ENCODE peak calls at places on chromosomes 4 and X, in nine cellular contexts. One of them, this sample, is unnamed.

GRCh38 chr4:98945297-98945850 is 16.4 kb upstream of the EIF4E start:
- DNase-seq in right lobe of liver: no peak
- DNase-seq in GM12865: peak
- DNase-seq in HFF-Myc: no peak
- DNase-seq in fibroblast of lung: no peak
- DNase-seq in astrocyte of the spinal cord: no peak
- DNase-seq in HCT116: no peak
- DNase-seq in AG04449: no peak
- DNase-seq in ascending aorta: no peak
- DNase-seq in this sample: no peak

GRCh38 chrX:154090731-154091130 is 6.8 kb downstream of the MECP2 start:
- DNase-seq in right lobe of liver: no peak
- DNase-seq in GM12865: no peak
- DNase-seq in HFF-Myc: no peak
- DNase-seq in fibroblast of lung: no peak
- DNase-seq in astrocyte of the spinal cord: no peak
- DNase-seq in HCT116: no peak
- DNase-seq in AG04449: no peak
- DNase-seq in ascending aorta: no peak
- DNase-seq in this sample: no peak

GRCh38 chr4:73978886-73979285 is 2.9 kb downstream of the PF4 start:
- DNase-seq in right lobe of liver: no peak
- DNase-seq in GM12865: no peak
- DNase-seq in HFF-Myc: no peak
- DNase-seq in fibroblast of lung: peak
- DNase-seq in astrocyte of the spinal cord: peak
- DNase-seq in HCT116: no peak
- DNase-seq in AG04449: peak
- DNase-seq in ascending aorta: no peak
- DNase-seq in this sample: no peak

GRCh38 chr4:113560579-113560978 is 201.0 kb downstream of the CAMK2D start:
- DNase-seq in right lobe of liver: no peak
- DNase-seq in GM12865: no peak
- DNase-seq in HFF-Myc: no peak
- DNase-seq in fibroblast of lung: peak
- DNase-seq in astrocyte of the spinal cord: no peak
- DNase-seq in HCT116: no peak
- DNase-seq in AG04449: no peak
- DNase-seq in ascending aorta: no peak
- DNase-seq in this sample: no peak

GRCh38 chr4:150582101-150582565 is at the start of gene MAB21L2:
- DNase-seq in right lobe of liver: no peak
- DNase-seq in GM12865: no peak
- DNase-seq in HFF-Myc: no peak
- DNase-seq in fibroblast of lung: peak
- DNase-seq in astrocyte of the spinal cord: peak
- DNase-seq in HCT116: no peak
- DNase-seq in AG04449: no peak
- DNase-seq in ascending aorta: no peak
- DNase-seq in this sample: no peak

GRCh38 chr4:88630756-88631155 is 38.5 kb downstream of the HERC3 start:
- DNase-seq in right lobe of liver: no peak
- DNase-seq in GM12865: no peak
- DNase-seq in HFF-Myc: no peak
- DNase-seq in fibroblast of lung: peak
- DNase-seq in astrocyte of the spinal cord: peak
- DNase-seq in HCT116: no peak
- DNase-seq in AG04449: peak
- DNase-seq in ascending aorta: no peak
- DNase-seq in this sample: no peak

GRCh38 chr4:138919094-138919936 is 96.3 kb upstream of the NOCT start:
- DNase-seq in right lobe of liver: peak
- DNase-seq in GM12865: peak
- DNase-seq in HFF-Myc: peak
- DNase-seq in fibroblast of lung: peak
- DNase-seq in astrocyte of the spinal cord: peak
- DNase-seq in HCT116: peak
- DNase-seq in AG04449: no peak
- DNase-seq in ascending aorta: no peak
- DNase-seq in this sample: no peak

GRCh38 chr4:143667461-143667860 is 33.0 kb downstream of the FREM3 start:
- DNase-seq in right lobe of liver: no peak
- DNase-seq in GM12865: no peak
- DNase-seq in HFF-Myc: no peak
- DNase-seq in fibroblast of lung: peak
- DNase-seq in astrocyte of the spinal cord: peak
- DNase-seq in HCT116: no peak
- DNase-seq in AG04449: no peak
- DNase-seq in ascending aorta: no peak
- DNase-seq in this sample: no peak

GRCh38 chr4:41418444-41418843 is 119.5 kb upstream of the LIMCH1 start:
- DNase-seq in right lobe of liver: no peak
- DNase-seq in GM12865: no peak
- DNase-seq in HFF-Myc: no peak
- DNase-seq in fibroblast of lung: peak
- DNase-seq in astrocyte of the spinal cord: peak
- DNase-seq in HCT116: no peak
- DNase-seq in AG04449: peak
- DNase-seq in ascending aorta: peak
- DNase-seq in this sample: no peak

GRCh38 chr4:40301592-40301991 is 33.5 kb upstream of the CHRNA9 start:
- DNase-seq in right lobe of liver: no peak
- DNase-seq in GM12865: peak
- DNase-seq in HFF-Myc: no peak
- DNase-seq in fibroblast of lung: no peak
- DNase-seq in astrocyte of the spinal cord: no peak
- DNase-seq in HCT116: no peak
- DNase-seq in AG04449: no peak
- DNase-seq in ascending aorta: no peak
- DNase-seq in this sample: no peak

GRCh38 chr4:62644372-62644771 is 1444.2 kb downstream of the ADGRL3 start:
- DNase-seq in right lobe of liver: no peak
- DNase-seq in GM12865: peak
- DNase-seq in HFF-Myc: no peak
- DNase-seq in fibroblast of lung: peak
- DNase-seq in astrocyte of the spinal cord: peak
- DNase-seq in HCT116: no peak
- DNase-seq in AG04449: no peak
- DNase-seq in ascending aorta: no peak
- DNase-seq in this sample: no peak

GRCh38 chr4:158253350-158253980 is 43.2 kb downstream of the TMEM144 start:
- DNase-seq in right lobe of liver: no peak
- DNase-seq in GM12865: peak
- DNase-seq in HFF-Myc: peak
- DNase-seq in fibroblast of lung: peak
- DNase-seq in astrocyte of the spinal cord: peak
- DNase-seq in HCT116: peak
- DNase-seq in AG04449: peak
- DNase-seq in ascending aorta: no peak
- DNase-seq in this sample: no peak

GRCh38 chr4:80989921-80990544 is 40.5 kb upstream of the BMP3 start:
- DNase-seq in right lobe of liver: no peak
- DNase-seq in GM12865: peak
- DNase-seq in HFF-Myc: peak
- DNase-seq in fibroblast of lung: peak
- DNase-seq in astrocyte of the spinal cord: peak
- DNase-seq in HCT116: peak
- DNase-seq in AG04449: peak
- DNase-seq in ascending aorta: no peak
- DNase-seq in this sample: no peak

GRCh38 chrX:124266325-124267087 is 66.0 kb upstream of the TEX13D start:
- DNase-seq in right lobe of liver: no peak
- DNase-seq in GM12865: no peak
- DNase-seq in HFF-Myc: no peak
- DNase-seq in fibroblast of lung: no peak
- DNase-seq in astrocyte of the spinal cord: no peak
- DNase-seq in HCT116: no peak
- DNase-seq in AG04449: no peak
- DNase-seq in ascending aorta: no peak
- DNase-seq in this sample: no peak

GRCh38 chr4:156138781-156139280 is 185.2 kb upstream of the CTSO start:
- DNase-seq in right lobe of liver: no peak
- DNase-seq in GM12865: no peak
- DNase-seq in HFF-Myc: no peak
- DNase-seq in fibroblast of lung: no peak
- DNase-seq in astrocyte of the spinal cord: no peak
- DNase-seq in HCT116: no peak
- DNase-seq in AG04449: no peak
- DNase-seq in ascending aorta: no peak
- DNase-seq in this sample: no peak

GRCh38 chr4:173076903-173077629 is 91.5 kb upstream of the GALNT7 start:
- DNase-seq in right lobe of liver: no peak
- DNase-seq in GM12865: no peak
- DNase-seq in HFF-Myc: no peak
- DNase-seq in fibroblast of lung: peak
- DNase-seq in astrocyte of the spinal cord: peak
- DNase-seq in HCT116: no peak
- DNase-seq in AG04449: no peak
- DNase-seq in ascending aorta: no peak
- DNase-seq in this sample: no peak

GRCh38 chr4:83890816-83891215 is 354.9 kb downstream of the GPAT3 start:
- DNase-seq in right lobe of liver: no peak
- DNase-seq in GM12865: no peak
- DNase-seq in HFF-Myc: no peak
- DNase-seq in fibroblast of lung: no peak
- DNase-seq in astrocyte of the spinal cord: no peak
- DNase-seq in HCT116: no peak
- DNase-seq in AG04449: no peak
- DNase-seq in ascending aorta: no peak
- DNase-seq in this sample: no peak

GRCh38 chr4:173205656-173206055 is 37.0 kb downstream of the GALNT7 start:
- DNase-seq in right lobe of liver: no peak
- DNase-seq in GM12865: no peak
- DNase-seq in HFF-Myc: no peak
- DNase-seq in fibroblast of lung: no peak
- DNase-seq in astrocyte of the spinal cord: no peak
- DNase-seq in HCT116: no peak
- DNase-seq in AG04449: no peak
- DNase-seq in ascending aorta: no peak
- DNase-seq in this sample: peak

GRCh38 chr4:118835896-118836762 is at the start of gene SEC24D:
- DNase-seq in right lobe of liver: peak
- DNase-seq in GM12865: peak
- DNase-seq in HFF-Myc: peak
- DNase-seq in fibroblast of lung: peak
- DNase-seq in astrocyte of the spinal cord: peak
- DNase-seq in HCT116: peak
- DNase-seq in AG04449: no peak
- DNase-seq in ascending aorta: no peak
- DNase-seq in this sample: peak
- TF ChIP-seq CTCF in right lobe of liver: peak
- TF ChIP-seq CTCF in GM12865: no peak
- TF ChIP-seq CTCF in HFF-Myc: no peak
- TF ChIP-seq CTCF in fibroblast of lung: no peak
- TF ChIP-seq CTCF in astrocyte of the spinal cord: no peak
- TF ChIP-seq CTCF in HCT116: no peak
- TF ChIP-seq CTCF in AG04449: no peak
- TF ChIP-seq CTCF in ascending aorta: no peak
- TF ChIP-seq CTCF in this sample: peak

GRCh38 chr4:4781936-4782754 is 77.3 kb upstream of the MSX1 start:
- DNase-seq in right lobe of liver: no peak
- DNase-seq in GM12865: no peak
- DNase-seq in HFF-Myc: peak
- DNase-seq in fibroblast of lung: peak
- DNase-seq in astrocyte of the spinal cord: peak
- DNase-seq in HCT116: no peak
- DNase-seq in AG04449: no peak
- DNase-seq in ascending aorta: no peak
- DNase-seq in this sample: no peak

GRCh38 chr4:4782969-4783368 is 76.5 kb upstream of the MSX1 start:
- DNase-seq in right lobe of liver: no peak
- DNase-seq in GM12865: no peak
- DNase-seq in HFF-Myc: no peak
- DNase-seq in fibroblast of lung: peak
- DNase-seq in astrocyte of the spinal cord: no peak
- DNase-seq in HCT116: no peak
- DNase-seq in AG04449: no peak
- DNase-seq in ascending aorta: no peak
- DNase-seq in this sample: no peak

GRCh38 chr4:4779486-4779885 is 80.0 kb upstream of the MSX1 start:
- DNase-seq in right lobe of liver: no peak
- DNase-seq in GM12865: no peak
- DNase-seq in HFF-Myc: no peak
- DNase-seq in fibroblast of lung: no peak
- DNase-seq in astrocyte of the spinal cord: no peak
- DNase-seq in HCT116: no peak
- DNase-seq in AG04449: no peak
- DNase-seq in ascending aorta: no peak
- DNase-seq in this sample: no peak

GRCh38 chr4:4778491-4779003 is 80.9 kb upstream of the MSX1 start:
- DNase-seq in right lobe of liver: no peak
- DNase-seq in GM12865: no peak
- DNase-seq in HFF-Myc: no peak
- DNase-seq in fibroblast of lung: no peak
- DNase-seq in astrocyte of the spinal cord: no peak
- DNase-seq in HCT116: no peak
- DNase-seq in AG04449: no peak
- DNase-seq in ascending aorta: no peak
- DNase-seq in this sample: no peak

GRCh38 chr4:4780634-4781287 is 78.7 kb upstream of the MSX1 start:
- DNase-seq in right lobe of liver: no peak
- DNase-seq in GM12865: no peak
- DNase-seq in HFF-Myc: peak
- DNase-seq in fibroblast of lung: peak
- DNase-seq in astrocyte of the spinal cord: peak
- DNase-seq in HCT116: no peak
- DNase-seq in AG04449: peak
- DNase-seq in ascending aorta: no peak
- DNase-seq in this sample: no peak
- TF ChIP-seq CTCF in right lobe of liver: no peak
- TF ChIP-seq CTCF in GM12865: no peak
- TF ChIP-seq CTCF in HFF-Myc: no peak
- TF ChIP-seq CTCF in fibroblast of lung: peak
- TF ChIP-seq CTCF in astrocyte of the spinal cord: no peak
- TF ChIP-seq CTCF in HCT116: no peak
- TF ChIP-seq CTCF in AG04449: peak
- TF ChIP-seq CTCF in ascending aorta: no peak
- TF ChIP-seq CTCF in this sample: peak

DNA sequence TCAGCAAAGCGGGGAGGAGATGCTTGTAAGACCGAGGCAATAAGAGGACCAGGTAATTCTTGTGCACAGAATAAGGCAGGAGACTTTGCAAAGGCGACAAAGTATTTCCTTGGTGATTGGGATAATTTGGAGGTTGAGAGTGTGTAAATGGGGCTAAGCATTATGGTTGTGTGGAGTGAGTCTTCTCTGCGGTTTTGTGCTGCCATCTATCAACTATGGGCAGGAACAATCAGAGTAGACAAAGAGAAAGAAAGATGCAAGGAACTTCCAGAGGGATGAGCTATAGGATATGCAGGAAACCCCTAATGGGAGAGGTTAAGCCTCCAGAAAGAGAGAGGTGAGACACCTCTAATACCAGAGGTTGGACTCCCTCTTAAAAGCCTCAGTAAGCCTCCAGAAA is 339.8 kb downstream of the PAPSS1 start:
- DNase-seq in right lobe of liver: no peak
- DNase-seq in GM12865: no peak
- DNase-seq in HFF-Myc: no peak
- DNase-seq in fibroblast of lung: no peak
- DNase-seq in astrocyte of the spinal cord: no peak
- DNase-seq in HCT116: no peak
- DNase-seq in AG04449: no peak
- DNase-seq in ascending aorta: no peak
- DNase-seq in this sample: no peak
- TF ChIP-seq CTCF in right lobe of liver: no peak
- TF ChIP-seq CTCF in GM12865: no peak
- TF ChIP-seq CTCF in HFF-Myc: no peak
- TF ChIP-seq CTCF in fibroblast of lung: no peak
- TF ChIP-seq CTCF in astrocyte of the spinal cord: no peak
- TF ChIP-seq CTCF in HCT116: no peak
- TF ChIP-seq CTCF in AG04449: no peak
- TF ChIP-seq CTCF in ascending aorta: no peak
- TF ChIP-seq CTCF in this sample: no peak

GRCh38 chrX:131827935-131828334 is 195.2 kb upstream of the STK26 start:
- DNase-seq in right lobe of liver: no peak
- DNase-seq in GM12865: peak
- DNase-seq in HFF-Myc: no peak
- DNase-seq in fibroblast of lung: no peak
- DNase-seq in astrocyte of the spinal cord: peak
- DNase-seq in HCT116: no peak
- DNase-seq in AG04449: no peak
- DNase-seq in ascending aorta: no peak
- DNase-seq in this sample: no peak
- TF ChIP-seq CTCF in right lobe of liver: no peak
- TF ChIP-seq CTCF in GM12865: no peak
- TF ChIP-seq CTCF in HFF-Myc: no peak
- TF ChIP-seq CTCF in fibroblast of lung: no peak
- TF ChIP-seq CTCF in astrocyte of the spinal cord: no peak
- TF ChIP-seq CTCF in HCT116: peak
- TF ChIP-seq CTCF in AG04449: no peak
- TF ChIP-seq CTCF in ascending aorta: no peak
- TF ChIP-seq CTCF in this sample: peak